ENCODE peak calls at places on chromosomes 13 and 19, in eight cellular contexts. F is HCT116, N is GM23338, D is neural progenitor cell, Q is GM23248, M is PC-3, Y is OCI-LY7, V is hepatocyte. O is an unnamed sample. For H3K4me1, the result is how much of the 10 kb centered on the place peaks cover.

GRCh38 chr13:52665325-52665724 is 12.7 kb downstream of the SUGT1 start:
- DNase-seq in N (peak), D (peak), F (peak), Y (peak), Q (peak), M (peak), V (peak), O (peak)

GRCh38 chr13:33351324-33351723 is 65.8 kb upstream of the STARD13 start:
- DNase-seq in D (no peak), F (peak), M (peak), Q (peak), N (no peak), Y (no peak), V (no peak), O (no peak)

GRCh38 chr13:51581148-51581820 is 3.0 kb upstream of the WDFY2 start:
- DNase-seq in D (no peak), V (no peak), N (no peak), Q (no peak), M (no peak), F (no peak), Y (peak), O (no peak)

GRCh38 chr13:23377603-23378002 is 55.9 kb downstream of the SACS start:
- DNase-seq in M (no peak), N (no peak), D (no peak), V (peak), F (no peak), Y (no peak), Q (no peak), O (no peak)

GRCh38 chr13:41610426-41610825 is 153.1 kb downstream of the RGCC start:
- DNase-seq in Y (no peak), F (no peak), M (peak), V (peak), Q (peak), N (no peak), D (no peak), O (no peak)

GRCh38 chr13:82330499-82330898 is 1551.8 kb downstream of the SLITRK1 start:
- DNase-seq in Q (peak), Y (peak), N (peak), M (peak), F (no peak), V (no peak), D (no peak), O (no peak)

GRCh38 chr13:50467156-50467814 is 376.2 kb downstream of the DLEU7 start:
- DNase-seq in Q (peak), F (no peak), D (no peak), Y (no peak), N (no peak), M (no peak), V (no peak), O (no peak)

GRCh38 chr13:67410645-67411044 is 180.5 kb upstream of the PCDH9 start:
- DNase-seq in D (peak), V (no peak), Q (no peak), F (no peak), N (peak), Y (no peak), M (no peak), O (no peak)

GRCh38 chr19:38263696-38264485 is 482 bp upstream of the SPINT2 start:
- DNase-seq in Y (peak), V (peak), M (peak), Q (peak), F (peak), N (peak), D (no peak), O (peak)

GRCh38 chr19:44796701-44797115 is 12.2 kb upstream of the BCAM start:
- DNase-seq in M (peak), Q (no peak), N (peak), F (no peak), V (no peak), Y (peak), D (peak), O (no peak)
- TF ChIP-seq EZH2phosphoT487 in M (no peak), Q (no peak), N (no peak), F (no peak), V (no peak), Y (no peak), D (no peak), O (no peak)

DNA sequence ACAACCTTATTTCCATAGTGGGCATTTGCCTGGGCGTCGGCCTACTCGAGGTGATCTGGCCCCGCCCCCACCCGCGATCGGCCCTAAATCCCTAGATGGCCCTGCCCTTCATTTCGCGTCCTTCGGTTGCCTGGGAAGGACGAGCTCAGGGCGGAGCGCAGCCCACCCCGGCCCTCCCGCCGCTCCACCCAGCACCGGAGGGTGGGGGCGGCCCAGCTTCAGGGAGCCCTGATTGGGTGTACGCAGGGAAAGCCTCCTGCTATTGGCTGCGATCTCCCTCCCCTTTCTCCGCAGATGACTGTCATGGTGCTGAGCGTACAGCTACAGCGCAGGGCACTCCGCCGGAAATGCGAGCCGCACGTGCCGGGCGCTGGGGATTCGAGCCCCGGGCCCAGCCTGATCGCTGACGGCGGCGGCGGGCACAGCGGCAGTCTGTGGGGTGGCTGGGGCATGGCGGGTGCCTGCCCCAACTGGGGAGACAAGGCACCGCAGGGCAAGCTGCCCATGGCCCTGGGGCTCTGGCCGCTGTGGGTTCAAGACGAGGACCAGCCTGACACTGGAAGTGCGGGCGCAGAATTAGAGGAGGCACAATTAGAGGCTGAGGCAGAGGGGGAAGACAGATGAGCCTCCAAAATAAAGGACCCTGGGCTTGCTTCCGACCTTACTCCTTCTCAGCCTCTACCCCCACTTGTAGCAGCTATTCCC is 4.3 kb downstream of the CD37 start:
- DNase-seq in Y (no peak), Q (peak), F (no peak), M (peak), N (peak), D (peak), V (peak), O (peak)
- H3K4me1 ChIP-seq in Y (half or more), Q (under half), F (under half), M (under half), N (under half), D (under half), V (under half), O (under half)

DNA sequence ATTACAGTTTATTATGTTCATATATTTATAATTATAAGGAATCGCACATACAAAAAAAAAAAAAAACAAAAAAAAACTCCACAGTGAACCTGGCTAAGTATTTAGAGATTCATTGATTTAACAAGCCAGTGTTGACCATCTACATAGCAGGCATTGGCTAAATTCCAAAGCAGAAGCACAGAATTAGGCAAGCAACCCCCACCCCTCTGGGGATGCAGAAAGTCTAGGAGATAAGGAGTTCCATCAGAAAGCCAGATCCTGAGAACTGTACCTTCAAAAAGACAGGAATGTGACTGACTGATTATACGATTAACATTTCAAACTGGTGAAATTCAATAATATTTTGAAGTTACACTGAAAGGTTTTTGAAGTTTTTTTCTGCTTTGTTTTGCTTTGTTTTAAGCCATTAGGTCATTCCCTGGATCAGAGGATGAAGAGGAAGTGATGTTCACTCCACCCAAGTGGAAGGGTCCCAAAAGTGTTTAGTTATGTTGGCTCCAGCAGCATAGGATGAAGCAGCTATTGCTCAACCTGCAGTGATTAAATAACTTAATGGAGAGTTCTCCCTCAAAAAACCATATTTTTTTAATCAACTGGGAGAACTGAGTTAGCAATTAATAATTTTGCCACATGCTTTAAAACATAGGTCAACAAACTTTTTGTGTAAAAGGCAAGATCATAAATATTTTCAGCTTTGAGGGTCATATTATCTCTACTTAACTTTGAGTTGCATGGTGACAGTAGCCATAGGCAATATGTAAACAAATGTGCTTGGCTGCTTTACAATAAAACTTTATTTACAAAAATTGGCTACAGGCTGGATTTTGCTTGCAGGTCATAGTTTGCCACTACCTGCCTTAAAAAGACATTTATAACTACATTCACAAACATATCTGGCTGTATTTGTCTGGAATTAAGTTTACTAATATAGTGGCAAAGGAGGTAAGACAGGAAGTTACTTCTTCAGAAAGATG is 49.6 kb downstream of the DOCK9 start:
- DNase-seq in F (no peak), M (no peak), V (no peak), Q (peak), Y (no peak), N (peak), D (no peak), O (peak)
- TF ChIP-seq EZH2phosphoT487 in F (no peak), M (no peak), V (no peak), Q (no peak), Y (no peak), N (no peak), D (no peak), O (no peak)

DNA sequence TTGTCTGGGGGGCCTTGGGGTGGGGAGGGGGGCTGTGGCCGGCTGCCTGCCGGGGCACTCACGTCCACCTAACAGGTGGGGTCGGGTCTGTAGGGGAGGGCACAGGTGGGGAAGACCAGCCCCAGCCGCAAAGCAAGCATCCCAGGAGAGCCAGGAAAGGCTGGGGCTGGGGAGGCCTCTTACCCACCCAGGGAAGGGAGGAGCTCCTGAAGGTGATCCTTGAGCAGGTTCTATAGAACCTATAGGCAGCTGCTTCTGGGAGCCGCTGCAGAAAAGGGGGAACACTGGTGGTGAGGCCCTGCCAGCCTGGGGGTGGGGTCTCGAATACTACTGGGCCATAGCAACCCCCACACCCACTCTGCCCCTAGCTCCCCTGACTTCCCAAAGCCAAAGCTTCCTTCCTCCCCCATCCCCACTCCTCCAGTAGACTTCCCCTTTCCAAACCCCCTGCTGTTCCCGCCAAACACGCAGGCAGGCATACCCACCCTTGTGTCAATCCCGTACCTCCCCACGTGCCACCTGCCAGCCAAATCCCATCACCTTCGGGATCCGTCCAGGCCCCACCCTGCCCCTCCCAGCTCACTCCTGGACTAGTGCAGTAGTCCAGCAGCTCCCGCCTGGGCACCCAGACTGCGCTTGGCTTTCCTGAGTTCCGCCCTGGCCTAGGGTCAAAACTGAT is 5.6 kb downstream of the KLF16 start:
- DNase-seq in N (no peak), Q (no peak), Y (no peak), F (no peak), M (no peak), V (no peak), D (no peak), O (no peak)
- H3K4me1 ChIP-seq in N (half or more), Q (under half), Y (half or more), F (half or more), M (under half), V (half or more), D (half or more), O (half or more)

GRCh38 chr19:1811942-1812425 is at the start of gene ATP8B3:
- DNase-seq in N (peak), Y (no peak), D (no peak), M (no peak), F (no peak), Q (no peak), V (no peak), O (peak)
- TF ChIP-seq EZH2phosphoT487 in N (no peak), Y (no peak), D (no peak), M (no peak), F (no peak), Q (no peak), V (no peak), O (no peak)

GRCh38 chr19:13100871-13101589 is 1.6 kb downstream of the LYL1 start:
- DNase-seq in M (peak), N (peak), V (no peak), F (no peak), Q (peak), D (no peak), Y (peak), O (no peak)
- H3K4me1 ChIP-seq in M (under half), N (under half), V (under half), F (under half), Q (under half), D (under half), Y (half or more), O (under half)

GRCh38 chr13:94351292-94352000 is 128.0 kb downstream of the DCT start:
- DNase-seq in Q (peak), D (no peak), F (no peak), M (peak), N (no peak), V (no peak), Y (no peak), O (no peak)

GRCh38 chr13:94346261-94347019 is 133.0 kb downstream of the DCT start:
- DNase-seq in F (no peak), N (no peak), Y (no peak), M (no peak), V (no peak), Q (no peak), D (no peak), O (no peak)

DNA sequence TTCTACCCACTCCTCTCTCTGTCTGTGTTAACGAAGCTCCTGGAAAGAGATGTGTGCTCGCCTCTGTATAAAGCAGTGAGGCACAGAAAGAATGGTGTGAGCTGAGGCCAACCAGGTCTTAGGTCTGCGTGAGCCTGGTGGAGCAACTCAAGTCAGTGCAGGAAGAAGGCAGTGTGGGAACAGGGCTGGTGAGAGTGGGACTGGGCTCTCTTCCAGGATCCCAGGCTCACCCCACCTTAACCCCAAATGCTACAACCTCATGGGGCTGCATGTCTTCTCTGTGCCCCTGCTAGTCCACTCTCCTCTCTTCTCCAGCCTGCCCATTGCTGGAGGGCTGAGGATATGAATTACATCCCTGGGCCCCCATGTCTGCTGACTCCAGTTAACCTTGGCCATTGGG is 127.4 kb downstream of the DCT start:
- DNase-seq in V (no peak), N (no peak), Q (peak), F (no peak), M (no peak), D (no peak), Y (no peak), O (no peak)
- TF ChIP-seq EZH2phosphoT487 in V (no peak), N (no peak), Q (no peak), F (no peak), M (no peak), D (no peak), Y (no peak), O (no peak)

GRCh38 chr19:27392027-27392632 is 1820.8 kb downstream of the UQCRFS1 start:
- DNase-seq in Q (no peak), N (no peak), D (no peak), M (no peak), Y (no peak), F (no peak), V (no peak), O (no peak)
- H3K4me1 ChIP-seq in Q (under half), N (under half), D (under half), M (under half), Y (under half), F (under half), V (under half), O (under half)

GRCh38 chr13:39840201-39840600 is 184.7 kb downstream of the COG6 start:
- DNase-seq in V (no peak), Y (no peak), M (peak), F (no peak), N (no peak), Q (no peak), D (no peak), O (no peak)

GRCh38 chr13:39836038-39836437 is 180.6 kb downstream of the COG6 start:
- DNase-seq in F (no peak), V (no peak), Q (no peak), M (peak), D (no peak), Y (no peak), N (peak), O (no peak)

DNA sequence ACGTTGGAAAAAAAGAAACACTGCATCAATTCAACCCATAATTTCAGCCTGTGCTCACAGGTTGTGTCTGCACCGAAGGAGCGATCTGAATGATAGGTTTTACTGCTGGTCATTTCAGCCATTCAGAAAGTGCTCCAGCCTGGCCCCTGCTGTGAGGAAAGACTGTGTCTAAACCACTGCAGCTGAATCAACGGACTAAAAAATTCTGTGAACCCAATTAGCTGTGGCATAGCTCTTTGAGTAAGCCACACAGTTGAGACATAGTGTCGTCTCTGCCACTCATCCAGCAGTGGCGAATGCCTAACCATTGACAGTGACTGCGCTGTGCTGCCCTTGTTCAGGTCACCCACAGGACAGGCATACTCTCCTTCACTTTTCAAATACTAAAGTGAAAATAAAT is 179.8 kb downstream of the COG6 start:
- DNase-seq in F (no peak), V (no peak), Q (no peak), N (no peak), D (peak), Y (no peak), M (peak), O (no peak)
- TF ChIP-seq EZH2phosphoT487 in F (no peak), V (no peak), Q (no peak), N (no peak), D (no peak), Y (no peak), M (no peak), O (no peak)

O was measured in SK-N-SH.